ENCODE peak calls at places on chromosomes 5 and 9, in seven cellular contexts. L is EL; M is activated CD4-positive, alpha-beta T cell treated with anti-CD3 and anti-CD28 coated beads for 4 hours; G is HEK293T; O is cardiac muscle cell; Y is iris pigment epithelial cell; N is stimulated activated CD4-positive, alpha-beta T cell treated with anti-CD3 and anti-CD28 coated beads, Interleukin-2, amount 100 ng/mL, for 24 hours. U is an unnamed sample.

GRCh38 chr5:156208271-156208670 is 118.7 kb upstream of the SGCD start:
- DNase-seq in L (no peak), M (no peak), G (no peak), O (peak; percentile 4), Y (no peak), N (no peak), U (peak; percentile 2)

GRCh38 chr5:111226556-111226955 is 2.4 kb downstream of the CAMK4 start:
- DNase-seq in L (no peak), M (no peak), G (no peak), O (no peak), Y (no peak), N (no peak), U (no peak)

GRCh38 chr9:108928386-108928785 is 5.5 kb downstream of the ELP1 start:
- DNase-seq in L (no peak), M (no peak), G (no peak), O (no peak), Y (no peak), N (no peak), U (no peak)

GRCh38 chr5:170182461-170182860 is 50.3 kb upstream of the C5orf58 start:
- DNase-seq in L (no peak), M (no peak), G (no peak), O (no peak), Y (no peak), N (no peak), U (no peak)

GRCh38 chr9:91777437-91777836 is 172.6 kb downstream of the ROR2 start:
- DNase-seq in L (peak; percentile 80), M (no peak), G (no peak), O (peak; percentile 91), Y (peak; percentile 74), N (no peak), U (peak; percentile 57)

GRCh38 chr5:56900858-56901578 is 8.4 kb upstream of the SETD9 start:
- DNase-seq in L (peak; percentile 51), M (peak; percentile 9), G (peak; percentile 55), O (peak; percentile 52), Y (peak; percentile 26), N (no peak), U (peak; percentile 5)

GRCh38 chr5:67996596-67996995 is 219.0 kb upstream of the PIK3R1 start:
- DNase-seq in L (no peak), M (no peak), G (no peak), O (no peak), Y (no peak), N (no peak), U (peak; percentile 22)

GRCh38 chr5:165573445-165573844 is 2068.0 kb downstream of the MAT2B start:
- DNase-seq in L (no peak), M (no peak), G (no peak), O (no peak), Y (no peak), N (no peak), U (no peak)

GRCh38 chr9:16701347-16701746 is 169.1 kb downstream of the BNC2 start:
- DNase-seq in L (no peak), M (no peak), G (no peak), O (no peak), Y (no peak), N (no peak), U (no peak)

GRCh38 chr5:128844354-128844923 is 120.8 kb upstream of the SLC27A6 start:
- DNase-seq in L (peak; percentile 10), M (no peak), G (no peak), O (peak; percentile 53), Y (peak; percentile 46), N (no peak), U (peak; percentile 26)

GRCh38 chr5:108255468-108255867 is 126.4 kb downstream of the FBXL17 start:
- DNase-seq in L (no peak), M (no peak), G (no peak), O (no peak), Y (no peak), N (no peak), U (no peak)

GRCh38 chr9:127837346-127837745 is 17.1 kb downstream of the ENG start:
- DNase-seq in L (no peak), M (no peak), G (no peak), O (peak; percentile 37), Y (no peak), N (no peak), U (no peak)

GRCh38 chr9:116713266-116713665 is 26.2 kb downstream of the TRIM32 start:
- DNase-seq in L (no peak), M (no peak), G (no peak), O (no peak), Y (no peak), N (no peak), U (no peak)

GRCh38 chr5:96756985-96757384 is 50.8 kb downstream of the ERAP1 start:
- DNase-seq in L (no peak), M (no peak), G (no peak), O (no peak), Y (peak; percentile 16), N (no peak), U (no peak)

GRCh38 chr5:146341854-146342253 is 3.2 kb downstream of the POU4F3 start:
- DNase-seq in L (no peak), M (no peak), G (no peak), O (no peak), Y (no peak), N (no peak), U (no peak)

GRCh38 chr5:93674138-93674537 is 67.3 kb downstream of the POU5F2 start:
- DNase-seq in L (peak; percentile 14), M (no peak), G (peak; percentile 12), O (peak; percentile 6), Y (peak; percentile 30), N (no peak), U (no peak)

U was measured in astrocyte of the cerebellum.